ENCODE peak calls at places on chromosomes 1 and 21, in seven cellular contexts. One of them, this sample, is unnamed.

GRCh38 chr1:48760889-48761288 is 15.8 kb downstream of the BEND5 start:
- DNase-seq in CD8-positive, alpha-beta T cell: no peak
- DNase-seq in PC-9: no peak
- DNase-seq in kidney glomerular epithelial cell: no peak
- DNase-seq in omental fat pad: no peak
- DNase-seq in CD4-positive, alpha-beta memory T cell: no peak
- DNase-seq in endothelial cell: no peak
- DNase-seq in this sample: no peak

GRCh38 chr1:9242338-9242969 is 7.9 kb downstream of the H6PD start:
- DNase-seq in CD8-positive, alpha-beta T cell: no peak
- DNase-seq in PC-9: no peak
- DNase-seq in kidney glomerular epithelial cell: no peak
- DNase-seq in omental fat pad: no peak
- DNase-seq in CD4-positive, alpha-beta memory T cell: no peak
- DNase-seq in endothelial cell: no peak
- DNase-seq in this sample: no peak

GRCh38 chr1:228898582-228898992 is 163.3 kb downstream of the RHOU start:
- DNase-seq in CD8-positive, alpha-beta T cell: no peak
- DNase-seq in PC-9: no peak
- DNase-seq in kidney glomerular epithelial cell: no peak
- DNase-seq in omental fat pad: no peak
- DNase-seq in CD4-positive, alpha-beta memory T cell: no peak
- DNase-seq in endothelial cell: no peak
- DNase-seq in this sample: no peak

GRCh38 chr1:210293191-210293607 is 35.5 kb upstream of the HHAT start:
- DNase-seq in CD8-positive, alpha-beta T cell: no peak
- DNase-seq in PC-9: no peak
- DNase-seq in kidney glomerular epithelial cell: no peak
- DNase-seq in omental fat pad: no peak
- DNase-seq in CD4-positive, alpha-beta memory T cell: no peak
- DNase-seq in endothelial cell: no peak
- DNase-seq in this sample: no peak

GRCh38 chr21:43207868-43208267 is 39.1 kb downstream of the CRYAA start:
- DNase-seq in CD8-positive, alpha-beta T cell: no peak
- DNase-seq in PC-9: no peak
- DNase-seq in kidney glomerular epithelial cell: no peak
- DNase-seq in omental fat pad: no peak
- DNase-seq in CD4-positive, alpha-beta memory T cell: no peak
- DNase-seq in endothelial cell: no peak
- DNase-seq in this sample: no peak

GRCh38 chr1:151968058-151968457 is 25.6 kb downstream of the S100A10 start:
- DNase-seq in CD8-positive, alpha-beta T cell: no peak
- DNase-seq in PC-9: no peak
- DNase-seq in kidney glomerular epithelial cell: peak; percentile 23
- DNase-seq in omental fat pad: no peak
- DNase-seq in CD4-positive, alpha-beta memory T cell: peak; percentile 75
- DNase-seq in endothelial cell: no peak
- DNase-seq in this sample: no peak

GRCh38 chr1:111141803-111142202 is 1.8 kb downstream of the CEPT1 start:
- DNase-seq in CD8-positive, alpha-beta T cell: no peak
- DNase-seq in PC-9: no peak
- DNase-seq in kidney glomerular epithelial cell: no peak
- DNase-seq in omental fat pad: no peak
- DNase-seq in CD4-positive, alpha-beta memory T cell: no peak
- DNase-seq in endothelial cell: no peak
- DNase-seq in this sample: no peak

GRCh38 chr1:202276920-202277319 is 64.8 kb downstream of the UBE2T start:
- DNase-seq in CD8-positive, alpha-beta T cell: no peak
- DNase-seq in PC-9: no peak
- DNase-seq in kidney glomerular epithelial cell: no peak
- DNase-seq in omental fat pad: no peak
- DNase-seq in CD4-positive, alpha-beta memory T cell: no peak
- DNase-seq in endothelial cell: no peak
- DNase-seq in this sample: no peak

GRCh38 chr1:64822621-64823020 is 77.7 kb downstream of the RAVER2 start:
- DNase-seq in CD8-positive, alpha-beta T cell: no peak
- DNase-seq in PC-9: no peak
- DNase-seq in kidney glomerular epithelial cell: no peak
- DNase-seq in omental fat pad: no peak
- DNase-seq in CD4-positive, alpha-beta memory T cell: no peak
- DNase-seq in endothelial cell: no peak
- DNase-seq in this sample: no peak

GRCh38 chr1:240352769-240353168 is 259.2 kb downstream of the GREM2 start:
- DNase-seq in CD8-positive, alpha-beta T cell: no peak
- DNase-seq in PC-9: no peak
- DNase-seq in kidney glomerular epithelial cell: no peak
- DNase-seq in omental fat pad: no peak
- DNase-seq in CD4-positive, alpha-beta memory T cell: no peak
- DNase-seq in endothelial cell: no peak
- DNase-seq in this sample: no peak

GRCh38 chr1:38852780-38853179 is 6.8 kb downstream of the RRAGC start:
- DNase-seq in CD8-positive, alpha-beta T cell: no peak
- DNase-seq in PC-9: no peak
- DNase-seq in kidney glomerular epithelial cell: no peak
- DNase-seq in omental fat pad: no peak
- DNase-seq in CD4-positive, alpha-beta memory T cell: no peak
- DNase-seq in endothelial cell: no peak
- DNase-seq in this sample: no peak

GRCh38 chr1:40750326-40750975 is 33.1 kb upstream of the KCNQ4 start:
- DNase-seq in CD8-positive, alpha-beta T cell: no peak
- DNase-seq in PC-9: no peak
- DNase-seq in kidney glomerular epithelial cell: no peak
- DNase-seq in omental fat pad: no peak
- DNase-seq in CD4-positive, alpha-beta memory T cell: no peak
- DNase-seq in endothelial cell: no peak
- DNase-seq in this sample: no peak

GRCh38 chr1:47401761-47402160 is 14.3 kb upstream of the FOXE3 start:
- DNase-seq in CD8-positive, alpha-beta T cell: no peak
- DNase-seq in PC-9: no peak
- DNase-seq in kidney glomerular epithelial cell: no peak
- DNase-seq in omental fat pad: no peak
- DNase-seq in CD4-positive, alpha-beta memory T cell: no peak
- DNase-seq in endothelial cell: no peak
- DNase-seq in this sample: no peak

GRCh38 chr1:29412591-29412990 is 176.3 kb downstream of the PTPRU start:
- DNase-seq in CD8-positive, alpha-beta T cell: no peak
- DNase-seq in PC-9: no peak
- DNase-seq in kidney glomerular epithelial cell: no peak
- DNase-seq in omental fat pad: no peak
- DNase-seq in CD4-positive, alpha-beta memory T cell: no peak
- DNase-seq in endothelial cell: no peak
- DNase-seq in this sample: no peak

GRCh38 chr1:183242556-183242955 is 56.5 kb downstream of the LAMC2 start:
- DNase-seq in CD8-positive, alpha-beta T cell: no peak
- DNase-seq in PC-9: no peak
- DNase-seq in kidney glomerular epithelial cell: no peak
- DNase-seq in omental fat pad: no peak
- DNase-seq in CD4-positive, alpha-beta memory T cell: no peak
- DNase-seq in endothelial cell: no peak
- DNase-seq in this sample: no peak

GRCh38 chr1:54013393-54014008 is 4.5 kb downstream of the LDLRAD1 start:
- DNase-seq in CD8-positive, alpha-beta T cell: no peak
- DNase-seq in PC-9: no peak
- DNase-seq in kidney glomerular epithelial cell: no peak
- DNase-seq in omental fat pad: no peak
- DNase-seq in CD4-positive, alpha-beta memory T cell: no peak
- DNase-seq in endothelial cell: no peak
- DNase-seq in this sample: no peak

GRCh38 chr1:91611498-91611917 is 110.9 kb downstream of the CDC7 start:
- DNase-seq in CD8-positive, alpha-beta T cell: no peak
- DNase-seq in PC-9: no peak
- DNase-seq in kidney glomerular epithelial cell: no peak
- DNase-seq in omental fat pad: no peak
- DNase-seq in CD4-positive, alpha-beta memory T cell: no peak
- DNase-seq in endothelial cell: no peak
- DNase-seq in this sample: no peak

This sample was measured in HCT116.